ENCODE peak calls at places on chromosomes 11 and 22, in five cellular contexts. One of them, this sample, is unnamed.

GRCh38 chr11:69292221-69292648 is 1.7 kb upstream of the MYEOV start:
- DNase-seq in SK-N-DZ: no peak
- DNase-seq in AG10803: peak
- DNase-seq in HL-60: peak
- DNase-seq in CD4-positive, alpha-beta memory T cell: peak
- DNase-seq in this sample: no peak

GRCh38 chr11:94525933-94526332 is 13.7 kb downstream of the C11orf97 start:
- DNase-seq in SK-N-DZ: peak
- DNase-seq in AG10803: peak
- DNase-seq in HL-60: no peak
- DNase-seq in CD4-positive, alpha-beta memory T cell: no peak
- DNase-seq in this sample: peak

GRCh38 chr11:27391336-27392015 is 28.5 kb upstream of the CCDC34 start:
- DNase-seq in SK-N-DZ: no peak
- DNase-seq in AG10803: no peak
- DNase-seq in HL-60: no peak
- DNase-seq in CD4-positive, alpha-beta memory T cell: no peak
- DNase-seq in this sample: no peak

GRCh38 chr11:100484948-100485347 is 202.1 kb upstream of the ARHGAP42 start:
- DNase-seq in SK-N-DZ: no peak
- DNase-seq in AG10803: no peak
- DNase-seq in HL-60: no peak
- DNase-seq in CD4-positive, alpha-beta memory T cell: no peak
- DNase-seq in this sample: no peak

GRCh38 chr11:111946499-111946898 is 9.4 kb downstream of the DIXDC1 start:
- DNase-seq in SK-N-DZ: no peak
- DNase-seq in AG10803: no peak
- DNase-seq in HL-60: no peak
- DNase-seq in CD4-positive, alpha-beta memory T cell: no peak
- DNase-seq in this sample: no peak

GRCh38 chr11:82305123-82305522 is 428.5 kb downstream of the FAM181B start:
- DNase-seq in SK-N-DZ: peak
- DNase-seq in AG10803: no peak
- DNase-seq in HL-60: no peak
- DNase-seq in CD4-positive, alpha-beta memory T cell: no peak
- DNase-seq in this sample: no peak

GRCh38 chr11:30992513-30992849 is 377.1 kb downstream of the DCDC1 start:
- DNase-seq in SK-N-DZ: no peak
- DNase-seq in AG10803: no peak
- DNase-seq in HL-60: no peak
- DNase-seq in CD4-positive, alpha-beta memory T cell: no peak
- DNase-seq in this sample: no peak

GRCh38 chr11:111305403-111305802 is 7.1 kb downstream of the POU2AF3 start:
- DNase-seq in SK-N-DZ: no peak
- DNase-seq in AG10803: no peak
- DNase-seq in HL-60: no peak
- DNase-seq in CD4-positive, alpha-beta memory T cell: no peak
- DNase-seq in this sample: no peak

GRCh38 chr11:35192347-35192746 is 53.4 kb downstream of the CD44 start:
- DNase-seq in SK-N-DZ: peak
- DNase-seq in AG10803: peak
- DNase-seq in HL-60: no peak
- DNase-seq in CD4-positive, alpha-beta memory T cell: no peak
- DNase-seq in this sample: no peak

GRCh38 chr11:117818036-117818858 is 6.3 kb downstream of the FXYD2 start:
- DNase-seq in SK-N-DZ: no peak
- DNase-seq in AG10803: no peak
- DNase-seq in HL-60: no peak
- DNase-seq in CD4-positive, alpha-beta memory T cell: no peak
- DNase-seq in this sample: no peak

GRCh38 chr22:30701872-30702271 is 7.2 kb downstream of the OSBP2 start:
- DNase-seq in SK-N-DZ: no peak
- DNase-seq in AG10803: peak
- DNase-seq in HL-60: no peak
- DNase-seq in CD4-positive, alpha-beta memory T cell: no peak
- DNase-seq in this sample: no peak

GRCh38 chr11:13238879-13239514 is 38.6 kb upstream of the BMAL1 start:
- DNase-seq in SK-N-DZ: peak
- DNase-seq in AG10803: peak
- DNase-seq in HL-60: peak
- DNase-seq in CD4-positive, alpha-beta memory T cell: peak
- DNase-seq in this sample: no peak

GRCh38 chr11:43987384-43988039 is 45.1 kb downstream of the C11orf96 start:
- DNase-seq in SK-N-DZ: no peak
- DNase-seq in AG10803: peak
- DNase-seq in HL-60: no peak
- DNase-seq in CD4-positive, alpha-beta memory T cell: no peak
- DNase-seq in this sample: peak

GRCh38 chr22:19705181-19705934 is 8.9 kb upstream of the SEPTIN5 start:
- DNase-seq in SK-N-DZ: no peak
- DNase-seq in AG10803: no peak
- DNase-seq in HL-60: no peak
- DNase-seq in CD4-positive, alpha-beta memory T cell: no peak
- DNase-seq in this sample: no peak